ENCODE peak calls at places on chromosomes 5 and 9, in eight cellular contexts. F, K, V, G, Q, Z, E and I are unnamed samples.

GRCh38 chr5:132289097-132289496 is 5.1 kb upstream of the SLC22A4 start:
- DNase-seq in E (no peak), V (no peak), K (no peak), Q (no peak), G (no peak), Z (no peak), F (no peak), I (no peak)

GRCh38 chr9:33453286-33453882 is 6.0 kb upstream of the AQP3 start:
- DNase-seq in F (no peak), K (peak; percentile 10), V (no peak), Z (no peak), Q (no peak), E (no peak), G (peak; percentile 36), I (no peak)

GRCh38 chr9:13898957-13899356 is 415.0 kb downstream of the NFIB start:
- DNase-seq in E (no peak), V (no peak), K (no peak), Z (no peak), G (no peak), Q (no peak), F (no peak), I (no peak)

GRCh38 chr9:109411818-109412352 is 86.2 kb downstream of the PTPN3 start:
- DNase-seq in E (no peak), V (no peak), Q (no peak), F (no peak), G (no peak), Z (no peak), K (no peak), I (no peak)

GRCh38 chr9:133684461-133685361 is 48.5 kb downstream of the DBH start:
- DNase-seq in Q (no peak), K (peak; percentile 84), V (peak; percentile 68), G (no peak), Z (no peak), F (no peak), E (no peak), I (no peak)

GRCh38 chr9:78023003-78023741 is 8.4 kb downstream of the GNAQ start:
- DNase-seq in Q (peak; percentile 64), K (no peak), G (no peak), E (no peak), Z (no peak), V (no peak), F (no peak), I (no peak)

GRCh38 chr5:90802695-90803317 is 244.2 kb downstream of the ADGRV1 start:
- DNase-seq in E (no peak), K (no peak), Z (no peak), G (peak; percentile 53), F (no peak), V (no peak), Q (peak; percentile 25), I (no peak)

GRCh38 chr9:14511452-14511851 is 181.8 kb downstream of the ZDHHC21 start:
- DNase-seq in F (no peak), Q (no peak), K (no peak), Z (no peak), V (no peak), G (no peak), E (no peak), I (no peak)

GRCh38 chr9:126480810-126481209 is 132.9 kb upstream of the LMX1B start:
- DNase-seq in V (no peak), K (no peak), Z (no peak), F (no peak), Q (no peak), G (no peak), E (no peak), I (no peak)

GRCh38 chr5:34012791-34013190 is 4.9 kb upstream of the AMACR start:
- DNase-seq in E (no peak), F (no peak), K (peak; percentile 42), G (no peak), Z (no peak), Q (no peak), V (no peak), I (no peak)

GRCh38 chr5:68137451-68138190 is 77.9 kb upstream of the PIK3R1 start:
- DNase-seq in K (no peak), G (no peak), F (no peak), E (no peak), Q (no peak), V (no peak), Z (no peak), I (no peak)

GRCh38 chr9:112527959-112528358 is 41.3 kb downstream of the KIAA1958 start:
- DNase-seq in E (no peak), G (no peak), F (no peak), K (no peak), Q (no peak), Z (no peak), V (no peak), I (no peak)

GRCh38 chr9:93815135-93815534 is 140.0 kb downstream of the BARX1 start:
- DNase-seq in V (peak; percentile 37), K (no peak), G (no peak), Z (no peak), Q (no peak), E (no peak), F (no peak), I (no peak)

GRCh38 chr9:81868145-81868544 is 60.1 kb upstream of the SPATA31D4 start:
- DNase-seq in E (no peak), Z (no peak), K (no peak), G (no peak), V (no peak), Q (no peak), F (no peak), I (no peak)

GRCh38 chr5:132481243-132482211 is 9.0 kb downstream of the IRF1 start:
- DNase-seq in Z (no peak), F (no peak), Q (no peak), V (no peak), G (no peak), E (peak; percentile 32), K (no peak), I (peak; percentile 54)

GRCh38 chr5:157778121-157778805 is 34.8 kb downstream of the LSM11 start:
- DNase-seq in E (no peak), V (no peak), G (no peak), F (no peak), Q (peak; percentile 56), K (no peak), Z (no peak), I (no peak)

GRCh38 chr5:120092649-120093048 is 371.5 kb upstream of the PRR16 start:
- DNase-seq in K (no peak), G (no peak), F (no peak), Z (no peak), E (no peak), V (no peak), Q (no peak), I (no peak)

GRCh38 chr5:138748630-138749081 is 4.6 kb upstream of the CTNNA1 start:
- DNase-seq in K (no peak), Z (no peak), G (peak; percentile 44), V (no peak), E (no peak), F (no peak), Q (no peak), I (no peak)

GRCh38 chr5:168683247-168683926 is 104.2 kb upstream of the PANK3 start:
- DNase-seq in E (no peak), V (no peak), F (no peak), Q (no peak), K (no peak), Z (no peak), G (no peak), I (peak; percentile 42)

GRCh38 chr5:9059920-9060691 is 485.8 kb downstream of the SEMA5A start:
- DNase-seq in V (no peak), F (peak; percentile 36), G (peak; percentile 87), Q (no peak), E (no peak), Z (no peak), K (no peak), I (no peak)

GRCh38 chr5:140042551-140043507 is at the start of gene NRG2:
- DNase-seq in G (peak; percentile 45), E (peak; percentile 90), F (peak; percentile 67), Z (peak; percentile 41), Q (peak; percentile 49), V (peak; percentile 82), K (peak; percentile 91), I (peak; percentile 38)

GRCh38 chr5:149422429-149423286 is 43.6 kb upstream of the IL17B start:
- DNase-seq in E (peak; percentile 97), Q (peak; percentile 74), Z (no peak), G (no peak), K (peak; percentile 90), V (no peak), F (peak; percentile 92), I (peak; percentile 27)
- H3K4me1 ChIP-seq in E (no peaks in the 10 kb centered on the region), Q (peaks cover 78% of the 10 kb centered on the region), Z (no peaks in the 10 kb centered on the region), G (peaks cover 9% of the 10 kb centered on the region), K (peaks cover 7% of the 10 kb centered on the region), V (peaks cover 58% of the 10 kb centered on the region), F (peaks cover 19% of the 10 kb centered on the region), I (peaks cover 13% of the 10 kb centered on the region)

DNA sequence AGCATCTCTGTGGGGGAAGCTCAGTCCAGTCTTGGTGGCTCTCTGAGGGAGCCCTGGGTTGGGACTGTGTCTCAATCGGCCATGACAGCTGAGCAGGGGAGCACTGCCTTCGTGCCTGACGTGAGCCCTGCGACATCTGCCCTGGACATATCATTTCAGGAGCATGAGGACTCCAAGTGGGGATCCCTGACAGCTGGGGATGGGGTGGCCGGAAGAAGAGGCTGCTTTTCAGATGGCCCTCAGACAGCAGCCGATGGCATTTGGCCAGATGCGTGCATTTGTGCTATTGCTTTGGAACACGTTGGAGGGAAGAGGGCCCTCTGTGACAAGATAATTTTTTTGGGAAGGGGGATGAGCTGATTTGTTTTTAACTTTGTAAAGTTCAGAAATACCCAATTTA is 131.0 kb upstream of the STC2 start:
- DNase-seq in Z (no peak), K (peak; percentile 62), F (no peak), G (no peak), Q (no peak), V (no peak), E (no peak), I (no peak)
- H3K27ac ChIP-seq in Z (no peak overlapping the region), K (no peak overlapping the region), F (no peak overlapping the region), G (peak overlapping the region; percentile 100), Q (no peak overlapping the region), V (no peak overlapping the region), E (no peak overlapping the region), I (no peak overlapping the region)

GRCh38 chr5:1402611-1403255 is 42.5 kb downstream of the SLC6A3 start:
- DNase-seq in K (peak; percentile 38), F (no peak), E (no peak), Q (no peak), G (no peak), V (peak; percentile 55), Z (no peak), I (no peak)
- H3K27me3 ChIP-seq in K (no peaks in the 10 kb centered on the region), F (no peaks in the 10 kb centered on the region), E (no peaks in the 10 kb centered on the region), Q (peaks cover 88% of the 10 kb centered on the region), G (peaks cover 99% of the 10 kb centered on the region), V (peaks cover 49% of the 10 kb centered on the region), Z (no peaks in the 10 kb centered on the region), I (no peaks in the 10 kb centered on the region)

GRCh38 chr5:143397302-143398052 is 6.0 kb downstream of the NR3C1 start:
- DNase-seq in V (no peak), K (no peak), F (no peak), G (no peak), Z (no peak), E (no peak), Q (peak; percentile 49), I (no peak)
- H3K4me1 ChIP-seq in V (peaks cover 94% of the 10 kb centered on the region), K (peaks cover 3% of the 10 kb centered on the region), F (no peaks in the 10 kb centered on the region), G (peaks cover 76% of the 10 kb centered on the region), Z (peaks cover 21% of the 10 kb centered on the region), E (no peaks in the 10 kb centered on the region), Q (peaks cover 90% of the 10 kb centered on the region), I (peaks cover 46% of the 10 kb centered on the region)